ENCODE peak calls at places on chromosomes 12 and 14, in five cellular contexts. O, Y, K, W and R are unnamed samples. For H3K4me1, the result is how much of the 10 kb centered on the place peaks cover.

GRCh38 chr12:104138747-104139186 is 757 bp upstream of the NFYB start:
- DNase-seq in O (no peak), Y (peak), K (peak), W (no peak), R (no peak)

GRCh38 chr12:13146539-13146938 is 43.1 kb upstream of the GSG1 start:
- DNase-seq in O (no peak), Y (peak), K (no peak), W (no peak), R (no peak)

GRCh38 chr12:88153959-88154358 is 11.9 kb downstream of the TMTC3 start:
- DNase-seq in O (no peak), Y (no peak), K (peak), W (no peak), R (peak)

GRCh38 chr14:99231850-99232401 is 40.1 kb downstream of the BCL11B start:
- DNase-seq in O (peak), Y (no peak), K (peak), W (no peak), R (peak)

GRCh38 chr12:127677537-127678131 is 589.3 kb upstream of the TMEM132C start:
- DNase-seq in O (peak), Y (peak), K (peak), W (peak), R (peak)

GRCh38 chr12:27226319-27226984 is 17.6 kb upstream of the STK38L start:
- DNase-seq in O (no peak), Y (no peak), K (peak), W (no peak), R (no peak)

GRCh38 chr14:101191086-101191881 is 287.8 kb upstream of the RTL1 start:
- DNase-seq in O (no peak), Y (no peak), K (no peak), W (no peak), R (no peak)

GRCh38 chr14:52875707-52876106 is 75.1 kb downstream of the FERMT2 start:
- DNase-seq in O (no peak), Y (no peak), K (no peak), W (no peak), R (no peak)

GRCh38 chr14:95452176-95452889 is 64.1 kb downstream of the SYNE3 start:
- DNase-seq in O (no peak), Y (no peak), K (no peak), W (peak), R (peak)

GRCh38 chr14:68249534-68250517 is 430.2 kb downstream of the RAD51B start:
- DNase-seq in O (no peak), Y (no peak), K (peak), W (no peak), R (peak)

GRCh38 chr14:52377940-52378339 is 63.8 kb downstream of the PTGER2 start:
- DNase-seq in O (no peak), Y (no peak), K (no peak), W (no peak), R (no peak)

GRCh38 chr12:3537916-3538690 is 47.1 kb downstream of the PRMT8 start:
- DNase-seq in O (no peak), Y (no peak), K (no peak), W (no peak), R (no peak)

GRCh38 chr14:21933681-21934080 is 260.1 kb upstream of the OR4E1 start:
- DNase-seq in O (no peak), Y (no peak), K (peak), W (no peak), R (no peak)

GRCh38 chr12:12726543-12727093 is 9.4 kb downstream of the CDKN1B start:
- DNase-seq in O (no peak), Y (no peak), K (no peak), W (peak), R (no peak)

GRCh38 chr12:100553851-100554404 is 19.6 kb upstream of the GAS2L3 start:
- DNase-seq in O (peak), Y (no peak), K (peak), W (no peak), R (peak)

GRCh38 chr14:100118377-100119011 is 41.0 kb downstream of the DEGS2 start:
- DNase-seq in O (no peak), Y (no peak), K (no peak), W (no peak), R (no peak)

GRCh38 chr12:32301216-32301615 is 98.1 kb upstream of the FGD4 start:
- DNase-seq in O (no peak), Y (no peak), K (no peak), W (no peak), R (no peak)

GRCh38 chr12:14367097-14367661 is 1.7 kb downstream of the ATF7IP start:
- DNase-seq in O (no peak), Y (no peak), K (peak), W (no peak), R (no peak)

GRCh38 chr12:65885716-65886115 is 61.4 kb downstream of the HMGA2 start:
- DNase-seq in O (no peak), Y (no peak), K (no peak), W (no peak), R (no peak)

GRCh38 chr12:101748907-101749306 is 9.6 kb upstream of the SYCP3 start:
- DNase-seq in O (no peak), Y (no peak), K (no peak), W (no peak), R (no peak)

GRCh38 chr14:68705741-68706283 is 87.1 kb downstream of the ZFP36L1 start:
- DNase-seq in O (no peak), Y (no peak), K (no peak), W (peak), R (no peak)

GRCh38 chr14:90561031-90561430 is 164.2 kb downstream of the CALM1 start:
- DNase-seq in O (no peak), Y (no peak), K (no peak), W (no peak), R (peak)

GRCh38 chr14:69226178-69226577 is 33.8 kb upstream of the GALNT16 start:
- DNase-seq in O (no peak), Y (no peak), K (no peak), W (no peak), R (no peak)

GRCh38 chr14:22854963-22855724 is 16.4 kb upstream of the LRP10 start:
- DNase-seq in O (no peak), Y (peak), K (peak), W (no peak), R (peak)

GRCh38 chr12:18224745-18225144 is 36.6 kb upstream of the PIK3C2G start:
- DNase-seq in O (no peak), Y (no peak), K (peak), W (no peak), R (peak)

GRCh38 chr12:120763250-120763649 is 37.6 kb downstream of the ACADS start:
- DNase-seq in O (no peak), Y (no peak), K (no peak), W (no peak), R (no peak)

DNA sequence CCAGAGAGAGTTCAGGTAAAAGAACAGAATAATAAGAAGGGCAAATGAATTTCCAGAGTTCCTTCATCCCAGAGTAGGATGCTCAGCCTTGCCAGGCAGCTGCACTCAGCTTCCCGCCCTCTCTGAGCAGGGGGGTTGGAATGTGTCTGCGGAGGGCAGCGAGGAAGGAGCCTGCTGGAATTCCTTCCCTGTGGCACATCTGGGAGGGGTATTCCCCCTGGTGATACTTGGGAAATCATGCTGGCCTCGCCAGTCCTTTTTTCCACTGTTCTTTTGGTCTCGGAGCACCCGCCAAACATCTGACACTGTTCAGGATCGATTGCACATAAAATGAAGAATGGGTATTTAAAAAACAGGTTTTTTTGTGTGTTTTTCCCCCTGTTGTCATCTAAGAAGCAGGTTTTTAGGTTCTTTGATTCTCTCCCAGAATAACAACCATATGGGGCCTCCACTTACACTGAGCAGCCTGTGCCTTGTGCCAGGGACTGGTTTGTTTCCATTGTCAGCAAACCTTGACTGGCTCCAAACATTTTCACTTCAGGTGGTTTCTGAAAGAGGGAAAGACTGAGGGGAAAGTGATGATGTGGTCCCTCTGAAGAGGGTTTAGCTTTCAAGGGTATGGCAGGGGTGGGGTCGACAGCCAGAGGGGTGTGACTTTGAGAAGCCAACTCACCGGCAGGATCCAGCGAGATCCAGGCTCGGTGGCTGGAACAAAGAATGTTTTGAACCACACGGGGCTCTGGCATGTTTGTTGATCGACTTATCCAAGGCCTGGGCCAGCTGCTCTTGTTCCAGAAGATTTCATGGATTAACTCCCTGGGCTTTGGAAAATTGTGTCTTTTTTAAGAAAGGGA is 215.1 kb downstream of the CACNA1C start:
- DNase-seq in O (no peak), Y (peak), K (peak), W (no peak), R (no peak)
- H3K4me3 ChIP-seq in O (no peak), Y (no peak), K (no peak), W (no peak), R (no peak)

GRCh38 chr12:124498870-124499753 is 68.3 kb downstream of the NCOR2 start:
- DNase-seq in O (no peak), Y (no peak), K (no peak), W (no peak), R (no peak)
- TF ChIP-seq CTCF in O (no peak), Y (no peak), K (no peak), W (peak), R (no peak)

DNA sequence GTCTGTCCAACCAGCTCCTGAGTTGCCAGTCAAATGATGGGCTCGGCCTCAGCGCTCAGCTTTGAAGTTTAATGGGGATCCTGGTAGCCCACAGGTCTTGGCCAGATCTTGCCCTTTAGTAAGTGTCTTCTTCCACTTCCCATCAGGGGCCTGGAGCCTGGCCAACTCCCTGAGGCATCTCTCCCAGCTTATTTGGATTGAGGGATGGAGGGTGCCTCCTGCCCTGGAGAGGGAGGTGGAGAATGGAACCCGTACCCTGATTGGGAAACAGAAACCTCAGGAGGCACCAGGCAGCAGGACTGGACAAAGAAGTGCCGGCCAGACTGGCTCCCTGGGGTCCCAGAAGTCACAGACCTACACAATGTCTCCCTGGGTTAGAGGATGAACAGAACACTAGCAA is 40.5 kb upstream of the LTBP2 start:
- DNase-seq in O (peak), Y (peak), K (no peak), W (no peak), R (no peak)
- H3K4me1 ChIP-seq in O (under half), Y (half or more), K (under half), W (under half), R (under half)

GRCh38 chr12:53617700-53618099 is 8.5 kb downstream of the ATF7 start:
- DNase-seq in O (no peak), Y (no peak), K (no peak), W (no peak), R (no peak)
- H3K4me3 ChIP-seq in O (peak), Y (peak), K (no peak), W (no peak), R (no peak)

DNA sequence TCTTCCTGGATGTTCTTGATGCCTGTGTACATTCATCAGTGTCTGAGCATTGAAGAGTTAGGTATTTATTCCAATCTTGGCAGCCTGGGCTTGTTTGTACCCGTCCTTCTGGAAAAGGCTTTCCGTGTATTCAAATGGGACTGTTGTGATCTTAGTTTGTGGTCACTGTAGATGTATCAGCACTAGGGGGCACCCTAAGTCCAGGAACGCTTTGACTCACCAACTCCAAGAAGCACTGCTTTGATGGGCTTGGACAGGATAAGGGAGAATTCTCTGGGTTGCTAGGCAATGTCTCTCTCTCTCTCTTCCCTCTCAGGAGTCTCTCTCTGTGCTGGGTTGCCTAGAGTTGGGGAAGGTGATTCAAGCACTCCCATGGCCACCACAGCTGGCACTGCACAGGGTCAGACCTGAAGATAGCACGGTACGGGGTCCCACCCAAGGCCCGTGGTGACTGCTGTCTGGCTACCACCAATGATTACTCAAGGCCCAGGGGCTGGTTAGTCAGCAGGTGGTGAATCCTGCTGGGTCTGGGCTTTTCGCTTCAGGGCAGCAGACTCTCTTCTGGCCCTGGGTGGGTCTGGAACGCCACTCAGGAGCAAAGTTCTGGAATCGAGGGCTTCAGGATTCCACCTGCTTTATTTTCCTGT is 211.1 kb upstream of the RGS6 start:
- DNase-seq in O (no peak), Y (no peak), K (peak), W (peak), R (peak)
- TF ChIP-seq CTCF in O (no peak), Y (peak), K (peak), W (peak), R (peak)

DNA sequence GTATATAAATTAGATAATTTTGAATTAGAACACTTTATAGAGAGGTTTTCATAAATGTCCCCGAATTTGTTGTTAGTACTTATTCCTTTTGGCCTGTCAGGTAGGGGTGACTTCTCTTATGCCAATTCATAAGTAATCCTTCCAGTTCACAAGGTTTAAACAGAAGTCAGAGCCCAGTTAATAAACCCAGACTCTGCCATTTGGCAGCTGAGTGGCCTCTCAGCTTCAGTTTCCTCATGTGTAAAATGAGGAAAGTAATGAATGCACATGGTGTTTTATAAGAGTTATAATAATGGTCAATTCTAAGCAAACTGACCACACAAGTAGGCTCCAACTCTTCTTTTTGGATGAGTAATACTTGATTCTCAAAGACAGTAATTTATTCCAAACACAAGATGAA is 10.3 kb downstream of the MTERF2 start:
- DNase-seq in O (no peak), Y (no peak), K (no peak), W (no peak), R (no peak)
- H3K4me1 ChIP-seq in O (under half), Y (half or more), K (half or more), W (under half), R (under half)

DNA sequence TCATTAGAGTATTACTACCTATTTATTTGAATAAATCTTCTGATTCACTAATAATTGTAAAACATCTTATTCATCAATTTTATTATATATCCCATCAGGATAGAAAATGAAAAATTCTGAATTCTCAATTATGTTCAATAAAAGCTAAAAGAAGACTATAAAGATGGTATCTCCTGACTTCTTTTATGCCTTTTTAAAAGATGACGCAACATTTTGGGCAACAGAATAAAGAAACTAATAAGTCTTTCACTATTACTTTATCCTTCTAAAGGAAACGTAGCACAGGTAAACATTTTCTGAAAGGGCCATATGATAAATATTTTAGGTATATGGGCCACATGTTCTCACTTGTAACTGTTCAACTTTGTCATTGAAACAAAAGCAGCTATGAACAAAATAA is 10.1 kb upstream of the ATXN7L3B start:
- DNase-seq in O (no peak), Y (no peak), K (no peak), W (no peak), R (no peak)
- H3K4me3 ChIP-seq in O (no peak), Y (no peak), K (no peak), W (no peak), R (no peak)

GRCh38 chr12:108689314-108690190 is 41.8 kb downstream of the CORO1C start:
- DNase-seq in O (no peak), Y (peak), K (peak), W (peak), R (peak)
- TF ChIP-seq CTCF in O (no peak), Y (no peak), K (peak), W (peak), R (no peak)

GRCh38 chr14:75307700-75308379 is 29.2 kb downstream of the FOS start:
- DNase-seq in O (peak), Y (peak), K (peak), W (peak), R (peak)
- H3K4me1 ChIP-seq in O (under half), Y (under half), K (under half), W (under half), R (under half)

GRCh38 chr12:116273813-116274551 is 3.5 kb downstream of the MED13L start:
- DNase-seq in O (no peak), Y (no peak), K (no peak), W (no peak), R (no peak)
- H3K4me3 ChIP-seq in O (no peak), Y (peak), K (peak), W (no peak), R (no peak)